ENCODE peak calls at places on chromosomes 7 and 10, in eight cellular contexts. X is IMR-90, S is foreskin keratinocyte, I is NB4, C is neural progenitor cell, Q is A673, O is kidney epithelial cell, H is GM23338. P is an unnamed sample.

GRCh38 chr10:49177391-49178355 is 10.5 kb downstream of the TMEM273 start:
- DNase-seq in X (peak; percentile 96), S (peak; percentile 30), I (peak; percentile 77), C (no peak), Q (no peak), O (peak; percentile 83), H (no peak), P (peak; percentile 81)

GRCh38 chr7:46229409-46229808 is 308.3 kb upstream of the IGFBP3 start:
- DNase-seq in X (peak; percentile 96), S (peak; percentile 42), I (no peak), C (no peak), Q (no peak), O (peak; percentile 85), H (no peak), P (peak; percentile 95)

GRCh38 chr10:70494966-70495365 is 16.4 kb downstream of the PALD1 start:
- DNase-seq in X (no peak), S (no peak), I (no peak), C (no peak), Q (no peak), O (no peak), H (no peak), P (no peak)

GRCh38 chr7:2301510-2301860 is 12.8 kb downstream of the SNX8 start:
- DNase-seq in X (no peak), S (no peak), I (no peak), C (no peak), Q (no peak), O (no peak), H (peak; percentile 90), P (no peak)

GRCh38 chr7:146864644-146865043 is 748.0 kb downstream of the CNTNAP2 start:
- DNase-seq in X (no peak), S (no peak), I (no peak), C (peak; percentile 2), Q (no peak), O (no peak), H (peak; percentile 33), P (no peak)

GRCh38 chr10:79335094-79335469 is 12.2 kb upstream of the PPIF start:
- DNase-seq in X (no peak), S (no peak), I (no peak), C (no peak), Q (no peak), O (no peak), H (no peak), P (no peak)

GRCh38 chr10:59336632-59337031 is 25.7 kb downstream of the FAM13C start:
- DNase-seq in X (peak; percentile 74), S (no peak), I (no peak), C (no peak), Q (no peak), O (no peak), H (no peak), P (peak; percentile 32)

GRCh38 chr7:90892213-90892612 is 296.1 kb downstream of the CDK14 start:
- DNase-seq in X (peak; percentile 14), S (no peak), I (no peak), C (no peak), Q (no peak), O (no peak), H (no peak), P (peak; percentile 17)

GRCh38 chr7:140281255-140281654 is 104.5 kb upstream of the KDM7A start:
- DNase-seq in X (no peak), S (no peak), I (no peak), C (no peak), Q (no peak), O (no peak), H (no peak), P (no peak)

GRCh38 chr10:100614416-100614815 is 78.7 kb downstream of the HIF1AN start:
- DNase-seq in X (no peak), S (no peak), I (peak; percentile 12), C (peak; percentile 21), Q (no peak), O (no peak), H (peak; percentile 41), P (no peak)
- TF ChIP-seq CTCF in X (no peak), S (no peak), I (no peak), C (peak; percentile 16), Q (no peak), O (no peak), H (peak; percentile 47), P (no peak)

GRCh38 chr10:36021096-36021495 is 379.0 kb upstream of the FZD8 start:
- DNase-seq in X (no peak), S (no peak), I (no peak), C (no peak), Q (no peak), O (no peak), H (no peak), P (no peak)

GRCh38 chr10:36026656-36027390 is 384.7 kb upstream of the FZD8 start:
- DNase-seq in X (no peak), S (no peak), I (no peak), C (no peak), Q (no peak), O (no peak), H (no peak), P (no peak)

GRCh38 chr10:36019749-36020148 is 377.7 kb upstream of the FZD8 start:
- DNase-seq in X (no peak), S (no peak), I (no peak), C (no peak), Q (no peak), O (no peak), H (no peak), P (no peak)

GRCh38 chr10:36026081-36026480 is 384.0 kb upstream of the FZD8 start:
- DNase-seq in X (peak; percentile 22), S (no peak), I (no peak), C (no peak), Q (no peak), O (no peak), H (no peak), P (no peak)

DNA sequence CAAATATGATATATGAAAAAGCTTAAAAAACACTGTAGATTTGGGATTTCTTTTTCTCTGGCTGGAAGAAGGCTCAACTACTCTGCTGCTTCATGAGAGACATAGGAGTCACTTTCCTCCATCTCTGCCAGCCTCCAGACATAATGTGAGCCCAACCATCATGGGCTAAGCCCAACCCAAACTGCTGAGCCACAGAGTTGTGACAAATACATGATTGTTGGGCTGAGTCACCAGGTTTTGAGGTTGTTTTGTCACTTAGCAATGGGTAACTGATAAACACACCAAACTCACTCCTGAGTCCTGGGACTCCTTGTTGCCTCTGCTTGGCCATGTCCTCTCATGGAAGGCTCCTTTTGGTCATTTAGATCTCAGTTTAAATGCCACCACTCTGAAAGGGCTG is 381.8 kb upstream of the FZD8 start:
- DNase-seq in X (peak; percentile 79), S (peak; percentile 68), I (peak; percentile 1), C (peak; percentile 9), Q (peak; percentile 69), O (peak; percentile 79), H (peak; percentile 7), P (peak; percentile 85)
- TF ChIP-seq CTCF in X (no peak), S (no peak), I (no peak), C (no peak), Q (no peak), O (no peak), H (no peak), P (no peak)

DNA sequence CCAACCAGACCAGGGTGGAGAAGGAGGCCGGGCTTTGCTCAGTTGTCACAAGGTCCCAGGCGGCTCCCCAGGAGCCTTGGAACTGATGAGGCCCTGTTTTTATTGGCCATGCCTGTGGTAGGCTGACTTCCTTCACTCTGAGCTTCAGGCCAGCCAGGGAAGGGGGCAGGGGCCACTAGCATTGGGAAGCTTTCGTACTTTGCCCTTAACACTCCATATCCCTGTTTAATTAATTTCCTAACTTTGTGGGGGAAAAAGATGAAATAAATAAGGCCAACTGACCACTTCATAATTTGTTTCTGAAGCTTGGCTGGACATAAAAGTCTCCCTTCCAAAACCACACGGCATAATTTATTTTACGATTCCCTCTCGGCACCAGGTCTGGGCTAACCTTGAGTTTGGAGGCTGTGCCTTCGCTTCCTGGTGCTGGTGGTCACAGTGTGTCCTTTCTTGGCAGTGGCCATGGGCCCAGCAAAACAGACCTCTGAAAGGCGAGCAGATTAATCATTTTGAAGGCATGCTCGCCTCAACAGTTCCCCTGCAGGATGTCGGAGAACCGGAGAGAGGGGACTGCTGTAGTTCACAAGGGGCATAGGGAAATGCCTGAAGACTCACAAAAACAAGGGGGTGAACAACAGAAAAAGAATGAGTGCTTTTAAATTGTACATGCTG is 965.9 kb downstream of the LRMDA start:
- DNase-seq in X (no peak), S (no peak), I (no peak), C (no peak), Q (no peak), O (no peak), H (no peak), P (no peak)
- TF ChIP-seq CTCF in X (no peak), S (no peak), I (no peak), C (no peak), Q (no peak), O (no peak), H (no peak), P (no peak)

DNA sequence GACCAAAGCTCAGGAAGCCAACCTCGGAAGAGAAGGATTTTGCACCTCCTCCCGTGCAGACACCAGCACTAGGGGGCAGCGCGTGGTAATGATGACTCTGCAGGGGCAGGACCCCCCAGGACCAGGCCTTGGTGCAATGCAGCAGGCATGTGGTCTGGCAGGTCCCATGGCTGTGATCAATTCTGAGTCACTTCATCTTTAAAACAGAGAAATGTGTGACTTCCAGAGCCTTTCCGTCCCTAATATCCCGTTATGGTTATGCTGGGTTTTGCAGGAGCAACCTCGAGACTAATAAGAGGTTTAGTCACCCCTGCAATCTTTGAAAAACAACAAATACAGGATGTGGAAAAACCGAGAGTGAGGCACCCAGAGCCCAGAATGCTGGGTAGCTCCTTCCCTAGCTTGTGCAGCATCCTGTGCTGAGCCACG is 30.2 kb upstream of the GJD4 start:
- DNase-seq in X (peak; percentile 98), S (no peak), I (no peak), C (no peak), Q (no peak), O (peak; percentile 47), H (peak; percentile 61), P (no peak)
- TF ChIP-seq CTCF in X (peak; percentile 43), S (peak; percentile 25), I (peak; percentile 13), C (peak; percentile 39), Q (peak; percentile 44), O (peak; percentile 37), H (peak; percentile 77), P (no peak)

GRCh38 chr7:15888090-15888489 is 201.6 kb upstream of the MEOX2 start:
- DNase-seq in X (no peak), S (no peak), I (no peak), C (no peak), Q (no peak), O (no peak), H (no peak), P (no peak)

GRCh38 chr7:15891151-15891842 is 204.8 kb upstream of the MEOX2 start:
- DNase-seq in X (peak; percentile 47), S (no peak), I (no peak), C (no peak), Q (peak; percentile 3), O (peak; percentile 49), H (no peak), P (peak; percentile 55)

GRCh38 chr7:15886626-15887025 is 200.1 kb upstream of the MEOX2 start:
- DNase-seq in X (no peak), S (no peak), I (no peak), C (no peak), Q (no peak), O (no peak), H (no peak), P (no peak)

GRCh38 chr7:15885678-15886077 is 199.2 kb upstream of the MEOX2 start:
- DNase-seq in X (no peak), S (no peak), I (no peak), C (no peak), Q (no peak), O (no peak), H (no peak), P (no peak)

GRCh38 chr7:15889501-15889900 is 203.0 kb upstream of the MEOX2 start:
- DNase-seq in X (no peak), S (no peak), I (peak; percentile 52), C (peak; percentile 41), Q (peak; percentile 48), O (no peak), H (peak; percentile 29), P (peak; percentile 3)
- TF ChIP-seq CTCF in X (no peak), S (peak; percentile 11), I (peak; percentile 49), C (peak; percentile 38), Q (peak; percentile 53), O (no peak), H (peak; percentile 51), P (peak; percentile 31)